ENCODE peak calls at places on chromosomes 12 and 14, in six cellular contexts. J, V, Y, I, W and Z are unnamed samples. For H3K9me3 and H3K36me3, the result is how much of the 10 kb centered on the place peaks cover.

GRCh38 chr14:55430024-55430690 is 10.3 kb downstream of the TBPL2 start:
- DNase-seq in J (no peak), V (peak), Y (no peak), I (no peak), W (no peak), Z (no peak)

GRCh38 chr12:67618303-67618702 is 30.2 kb upstream of the DYRK2 start:
- DNase-seq in J (no peak), V (no peak), Y (no peak), I (no peak), W (no peak), Z (no peak)

GRCh38 chr12:8088574-8088973 is 6.5 kb downstream of the NECAP1 start:
- DNase-seq in J (peak), V (no peak), Y (no peak), I (no peak), W (no peak), Z (no peak)

GRCh38 chr12:131644481-131644880 is 66.4 kb upstream of the SFSWAP start:
- DNase-seq in J (no peak), V (no peak), Y (no peak), I (peak), W (no peak), Z (no peak)

GRCh38 chr14:103008768-103009342 is 48.5 kb downstream of the CDC42BPB start:
- DNase-seq in J (no peak), V (no peak), Y (peak), I (no peak), W (peak), Z (no peak)

GRCh38 chr14:52974406-52974805 is 23.6 kb upstream of the FERMT2 start:
- DNase-seq in J (no peak), V (no peak), Y (no peak), I (no peak), W (no peak), Z (no peak)

GRCh38 chr12:12425616-12426015 is 68.7 kb downstream of the BORCS5 start:
- DNase-seq in J (no peak), V (no peak), Y (no peak), I (no peak), W (no peak), Z (no peak)

GRCh38 chr12:24645254-24645653 is 303.6 kb downstream of the BCAT1 start:
- DNase-seq in J (no peak), V (no peak), Y (no peak), I (no peak), W (no peak), Z (no peak)

GRCh38 chr12:93467351-93468007 is at the start of gene MRPL42:
- DNase-seq in J (peak), V (peak), Y (peak), I (peak), W (peak), Z (peak)

GRCh38 chr12:132019891-132020290 is 70.1 kb downstream of the EP400 start:
- DNase-seq in J (no peak), V (no peak), Y (no peak), I (no peak), W (no peak), Z (no peak)

GRCh38 chr12:51923506-51924365 is 16.4 kb downstream of the ACVRL1 start:
- DNase-seq in J (peak), V (peak), Y (peak), I (peak), W (peak), Z (peak)

DNA sequence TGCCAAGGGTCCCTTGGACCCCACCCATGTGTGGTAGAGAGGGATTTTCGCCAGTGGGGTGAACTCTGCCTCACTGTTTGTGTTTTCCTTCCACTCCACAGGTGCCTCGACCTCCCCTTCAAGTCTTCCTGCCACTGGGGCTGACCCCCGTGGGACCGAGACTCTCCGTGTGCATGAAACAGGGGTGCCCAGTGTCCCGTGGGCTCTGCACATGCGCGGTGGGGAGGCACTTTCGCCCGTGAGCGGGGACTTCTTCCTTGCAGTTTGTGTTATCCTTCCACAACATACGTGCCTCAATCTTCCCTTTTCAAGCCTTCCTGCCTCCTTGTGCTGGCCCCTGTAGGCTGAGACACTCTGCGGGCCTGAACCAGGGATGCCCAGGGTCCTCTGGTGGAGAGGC is 362.4 kb downstream of the ALG10 start:
- DNase-seq in J (no peak), V (no peak), Y (no peak), I (no peak), W (no peak), Z (no peak)
- H3K9me3 ChIP-seq in J (under half), V (under half), Y (under half), I (half or more), W (half or more), Z (under half)

GRCh38 chr12:2341051-2341751 is 288.4 kb downstream of the CACNA1C start:
- DNase-seq in J (no peak), V (no peak), Y (no peak), I (no peak), W (no peak), Z (no peak)
- H3K27ac ChIP-seq in J (no peak), V (no peak), Y (no peak), I (peak), W (no peak), Z (no peak)

GRCh38 chr12:50127546-50127945 is 15.5 kb downstream of the COX14 start:
- DNase-seq in J (no peak), V (no peak), Y (no peak), I (no peak), W (no peak), Z (no peak)
- H3K36me3 ChIP-seq in J (under half), V (under half), Y (half or more), I (under half), W (half or more), Z (half or more)

DNA sequence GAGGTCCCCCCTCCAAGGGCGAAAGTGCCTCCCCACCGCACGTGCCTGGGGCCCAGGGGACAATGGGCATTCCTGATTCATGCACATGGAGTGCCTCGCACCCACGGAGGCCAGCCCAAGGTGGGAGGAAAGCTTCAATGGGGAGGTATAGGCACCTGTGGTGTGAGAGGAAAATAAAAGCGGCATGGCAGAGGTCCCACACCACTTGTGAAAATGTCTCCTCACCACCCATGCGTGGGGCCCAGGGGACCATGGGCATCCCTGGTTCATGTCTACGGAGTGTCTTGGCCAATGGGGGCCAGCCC is 384.7 kb downstream of the ALG10 start:
- DNase-seq in J (no peak), V (no peak), Y (no peak), I (peak), W (no peak), Z (no peak)
- H3K9me3 ChIP-seq in J (under half), V (under half), Y (half or more), I (half or more), W (half or more), Z (half or more)

GRCh38 chr12:3935078-3935477 is 61.9 kb upstream of the PARP11 start:
- DNase-seq in J (no peak), V (no peak), Y (no peak), I (no peak), W (no peak), Z (peak)
- H3K27ac ChIP-seq in J (peak), V (no peak), Y (no peak), I (no peak), W (no peak), Z (no peak)

GRCh38 chr12:608921-609320 is 54.3 kb downstream of the NINJ2 start:
- DNase-seq in J (no peak), V (no peak), Y (no peak), I (peak), W (no peak), Z (no peak)
- H3K36me3 ChIP-seq in J (under half), V (under half), Y (under half), I (under half), W (under half), Z (under half)

DNA sequence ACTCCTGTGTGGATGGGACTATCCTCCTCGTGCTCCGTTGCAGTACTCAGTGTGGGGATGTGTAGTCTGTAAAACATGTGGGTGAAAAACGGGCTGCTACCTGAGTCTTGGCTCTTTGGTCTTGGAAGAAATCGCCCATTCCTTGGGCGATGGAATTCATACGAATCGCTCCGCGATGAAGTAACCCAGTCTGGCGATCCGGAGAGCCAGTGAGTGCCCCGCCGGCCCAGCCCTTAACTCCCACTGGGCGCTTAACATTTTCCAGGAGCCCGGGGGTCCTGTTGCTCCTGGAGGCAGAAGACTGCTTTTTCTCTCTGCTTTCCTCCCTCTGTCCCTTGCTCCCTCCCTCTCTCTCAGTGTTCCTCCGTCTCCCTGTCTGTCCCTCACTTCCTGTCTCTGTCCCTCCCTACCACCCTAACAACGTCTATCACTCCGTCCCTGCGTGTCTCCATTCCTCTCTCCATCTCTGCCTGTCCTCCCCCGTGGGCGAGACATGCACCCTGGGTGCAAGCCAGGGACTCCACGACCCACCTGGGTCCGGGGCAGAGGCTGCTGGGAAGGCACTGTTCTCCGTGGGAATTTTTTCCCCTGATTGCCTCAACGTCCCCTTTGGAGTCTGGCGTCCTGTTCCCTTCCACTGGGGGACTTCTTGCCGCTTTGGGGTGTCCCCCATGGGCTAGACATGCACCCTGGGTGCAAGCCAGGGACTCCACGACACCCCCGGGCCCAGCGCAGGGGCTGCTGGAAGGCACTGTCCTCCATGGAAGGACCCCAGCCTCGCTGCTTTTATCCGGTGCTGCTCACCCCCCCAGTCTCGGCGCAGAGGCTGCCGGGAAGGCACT is 188.6 kb downstream of the ALG10 start:
- DNase-seq in J (no peak), V (no peak), Y (no peak), I (no peak), W (no peak), Z (no peak)
- H3K9me3 ChIP-seq in J (under half), V (under half), Y (under half), I (under half), W (under half), Z (under half)

DNA sequence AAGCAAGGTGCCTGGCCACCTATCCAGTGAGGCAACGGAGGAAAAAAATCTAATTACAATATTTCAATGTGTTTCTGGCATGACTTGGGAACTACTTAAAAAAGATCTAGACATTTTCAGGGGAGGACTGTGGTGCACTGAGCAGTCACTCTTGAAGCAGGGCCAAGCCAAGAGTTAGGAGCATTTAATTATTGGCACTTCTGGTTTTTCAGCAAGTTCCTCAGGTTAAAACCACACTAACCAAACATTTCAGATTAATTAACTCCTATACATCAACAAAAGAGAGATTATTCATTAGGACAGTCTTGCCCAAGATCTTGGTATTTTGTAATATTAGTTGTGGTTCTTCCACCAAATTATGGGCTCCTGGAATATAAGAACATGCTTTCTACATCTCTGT is 25.6 kb downstream of the PRKAB1 start:
- DNase-seq in J (no peak), V (no peak), Y (no peak), I (peak), W (no peak), Z (no peak)
- H3K27ac ChIP-seq in J (no peak), V (no peak), Y (peak), I (no peak), W (peak), Z (no peak)

DNA sequence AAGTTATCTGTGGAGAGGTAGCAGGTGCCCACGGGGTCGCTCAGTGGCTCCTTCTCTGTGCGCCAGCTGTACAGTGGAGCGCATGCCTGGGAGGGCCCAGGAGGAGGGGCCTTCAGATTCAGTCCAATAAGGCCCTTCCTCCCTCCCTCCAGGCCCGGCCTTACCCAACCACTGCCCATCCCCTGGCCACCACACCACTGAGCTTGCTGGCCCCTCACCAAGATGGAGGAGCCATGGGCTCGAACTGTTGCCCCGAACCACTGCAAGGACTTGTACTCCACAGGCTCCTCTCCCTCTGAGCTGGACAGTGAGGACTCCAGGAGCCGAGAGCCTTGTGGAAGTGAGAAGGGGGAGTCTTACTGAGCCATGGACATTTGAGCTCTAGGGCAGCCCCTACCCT is 9.8 kb downstream of the ITGA5 start:
- DNase-seq in J (no peak), V (no peak), Y (no peak), I (peak), W (no peak), Z (no peak)
- H3K36me3 ChIP-seq in J (half or more), V (under half), Y (half or more), I (half or more), W (half or more), Z (under half)

GRCh38 chr12:126676426-126676825 is 1590.5 kb upstream of the TMEM132C start:
- DNase-seq in J (no peak), V (no peak), Y (no peak), I (no peak), W (no peak), Z (no peak)

GRCh38 chr12:126685636-126686035 is 1581.3 kb upstream of the TMEM132C start:
- DNase-seq in J (no peak), V (no peak), Y (no peak), I (no peak), W (no peak), Z (no peak)

GRCh38 chr12:126684703-126685102 is 1582.3 kb upstream of the TMEM132C start:
- DNase-seq in J (no peak), V (no peak), Y (no peak), I (no peak), W (no peak), Z (no peak)

GRCh38 chr12:126681676-126682075 is 1585.3 kb upstream of the TMEM132C start:
- DNase-seq in J (no peak), V (peak), Y (no peak), I (no peak), W (no peak), Z (no peak)
- H3K9me3 ChIP-seq in J (under half), V (under half), Y (under half), I (under half), W (under half), Z (under half)